ENCODE peak calls at places on chromosomes 16 and 17, in seven cellular contexts. R, O, U, B, J, D and E are unnamed samples.
A peak's percentile ranks its signal among the peaks of the same experiment; 100 is the strongest.

GRCh38 chr17:45783593-45784292 is 377 bp upstream of the CRHR1 start:
- DNase-seq in R (no peak), O (no peak), U (no peak), B (no peak), J (peak; percentile 34), D (peak; percentile 23), E (peak; percentile 51)

GRCh38 chr17:37676115-37676925 is 33.1 kb upstream of the DDX52 start:
- DNase-seq in R (no peak), O (no peak), U (no peak), B (no peak), J (no peak), D (peak; percentile 95), E (no peak)

GRCh38 chr17:55845385-55845784 is 94.5 kb downstream of the PCTP start:
- DNase-seq in R (no peak), O (no peak), U (no peak), B (no peak), J (no peak), D (no peak), E (peak; percentile 67)

GRCh38 chr17:39462644-39463375 is 1.5 kb downstream of the CDK12 start:
- DNase-seq in R (no peak), O (no peak), U (no peak), B (peak; percentile 35), J (no peak), D (peak; percentile 68), E (no peak)

GRCh38 chr17:72683506-72684404 is 408.7 kb downstream of the SLC39A11 start:
- DNase-seq in R (peak; percentile 32), O (no peak), U (peak; percentile 75), B (peak; percentile 78), J (peak; percentile 61), D (peak; percentile 91), E (no peak)

GRCh38 chr17:51813784-51814174 is 344.7 kb downstream of the CA10 start:
- DNase-seq in R (no peak), O (no peak), U (no peak), B (no peak), J (no peak), D (no peak), E (no peak)

GRCh38 chr17:79047291-79047920 is 23.4 kb downstream of the C1QTNF1 start:
- DNase-seq in R (no peak), O (no peak), U (no peak), B (no peak), J (no peak), D (no peak), E (no peak)

GRCh38 chr17:14152726-14153125 is 83.4 kb downstream of the COX10 start:
- DNase-seq in R (no peak), O (no peak), U (no peak), B (no peak), J (no peak), D (no peak), E (no peak)

GRCh38 chr16:57277586-57277985 is 6.9 kb downstream of the PLLP start:
- DNase-seq in R (no peak), O (peak; percentile 32), U (peak; percentile 88), B (no peak), J (no peak), D (peak; percentile 75), E (no peak)

GRCh38 chr17:37079065-37079708 is 130.4 kb downstream of the AATF start:
- DNase-seq in R (no peak), O (no peak), U (no peak), B (no peak), J (no peak), D (no peak), E (no peak)